ENCODE peak calls at places on chromosome 10, in five cellular contexts. One of them, this sample, is unnamed.

GRCh38 chr10:132169031-132169765 is 17.6 kb upstream of the DPYSL4 start:
- DNase-seq in amniotic stem cell: no peak
- DNase-seq in amygdala: no peak
- DNase-seq in esophagus squamous epithelium: no peak
- DNase-seq in renal cortical epithelial cell: no peak
- DNase-seq in this sample: no peak

GRCh38 chr10:48491422-48492139 is 113.3 kb downstream of the ARHGAP22 start:
- DNase-seq in esophagus squamous epithelium: no peak
- DNase-seq in renal cortical epithelial cell: no peak
- DNase-seq in amniotic stem cell: no peak
- DNase-seq in amygdala: no peak
- DNase-seq in this sample: no peak

GRCh38 chr10:74743401-74743800 is 83.0 kb upstream of the KAT6B start:
- DNase-seq in renal cortical epithelial cell: no peak
- DNase-seq in amniotic stem cell: no peak
- DNase-seq in amygdala: no peak
- DNase-seq in esophagus squamous epithelium: no peak
- DNase-seq in this sample: no peak

GRCh38 chr10:70060389-70060788 is 7.7 kb downstream of the MACROH2A2 start:
- DNase-seq in amygdala: no peak
- DNase-seq in renal cortical epithelial cell: no peak
- DNase-seq in esophagus squamous epithelium: no peak
- DNase-seq in amniotic stem cell: no peak
- DNase-seq in this sample: no peak

GRCh38 chr10:95431900-95432342 is 129.2 kb downstream of the SORBS1 start:
- DNase-seq in amniotic stem cell: no peak
- DNase-seq in renal cortical epithelial cell: peak
- DNase-seq in amygdala: no peak
- DNase-seq in esophagus squamous epithelium: no peak
- DNase-seq in this sample: no peak

GRCh38 chr10:68340358-68341080 is 7.8 kb upstream of the PBLD start:
- DNase-seq in amygdala: no peak
- DNase-seq in amniotic stem cell: no peak
- DNase-seq in renal cortical epithelial cell: no peak
- DNase-seq in esophagus squamous epithelium: no peak
- DNase-seq in this sample: no peak

GRCh38 chr10:104274762-104275721 is 6.1 kb downstream of the GSTO2 start:
- DNase-seq in amniotic stem cell: no peak
- DNase-seq in amygdala: peak
- DNase-seq in renal cortical epithelial cell: peak
- DNase-seq in esophagus squamous epithelium: no peak
- DNase-seq in this sample: no peak

GRCh38 chr10:97081621-97082235 is 104.0 kb downstream of the SLIT1 start:
- DNase-seq in renal cortical epithelial cell: peak
- DNase-seq in amygdala: no peak
- DNase-seq in esophagus squamous epithelium: no peak
- DNase-seq in amniotic stem cell: no peak
- DNase-seq in this sample: peak

GRCh38 chr10:44245601-44245938 is 139.3 kb downstream of the CXCL12 start:
- DNase-seq in esophagus squamous epithelium: no peak
- DNase-seq in renal cortical epithelial cell: peak
- DNase-seq in amniotic stem cell: no peak
- DNase-seq in amygdala: no peak
- DNase-seq in this sample: no peak

GRCh38 chr10:19250542-19250941 is 201.9 kb downstream of the MALRD1 start:
- DNase-seq in esophagus squamous epithelium: no peak
- DNase-seq in amygdala: no peak
- DNase-seq in renal cortical epithelial cell: no peak
- DNase-seq in amniotic stem cell: no peak
- DNase-seq in this sample: no peak

GRCh38 chr10:78737883-78738282 is 330.9 kb upstream of the ZMIZ1 start:
- DNase-seq in amniotic stem cell: no peak
- DNase-seq in esophagus squamous epithelium: no peak
- DNase-seq in amygdala: no peak
- DNase-seq in renal cortical epithelial cell: no peak
- DNase-seq in this sample: no peak

GRCh38 chr10:63064706-63065105 is 68.4 kb upstream of the NRBF2 start:
- DNase-seq in esophagus squamous epithelium: no peak
- DNase-seq in amniotic stem cell: no peak
- DNase-seq in amygdala: no peak
- DNase-seq in renal cortical epithelial cell: no peak
- DNase-seq in this sample: no peak

GRCh38 chr10:77201135-77202111 is 436.2 kb downstream of the KCNMA1 start:
- DNase-seq in esophagus squamous epithelium: no peak
- DNase-seq in amygdala: no peak
- DNase-seq in amniotic stem cell: no peak
- DNase-seq in renal cortical epithelial cell: no peak
- DNase-seq in this sample: no peak

GRCh38 chr10:7649673-7650330 is 17.0 kb downstream of the ITIH5 start:
- DNase-seq in esophagus squamous epithelium: no peak
- DNase-seq in amygdala: no peak
- DNase-seq in renal cortical epithelial cell: no peak
- DNase-seq in amniotic stem cell: no peak
- DNase-seq in this sample: no peak

GRCh38 chr10:71076473-71077142 is 135.8 kb upstream of the UNC5B start:
- DNase-seq in amygdala: no peak
- DNase-seq in esophagus squamous epithelium: no peak
- DNase-seq in renal cortical epithelial cell: no peak
- DNase-seq in amniotic stem cell: no peak
- DNase-seq in this sample: peak

GRCh38 chr10:113047605-113047962 is 97.5 kb downstream of the TCF7L2 start:
- DNase-seq in renal cortical epithelial cell: peak
- DNase-seq in amniotic stem cell: no peak
- DNase-seq in amygdala: no peak
- DNase-seq in esophagus squamous epithelium: no peak
- DNase-seq in this sample: no peak

GRCh38 chr10:97016728-97017473 is 168.9 kb downstream of the SLIT1 start:
- DNase-seq in amniotic stem cell: no peak
- DNase-seq in esophagus squamous epithelium: no peak
- DNase-seq in renal cortical epithelial cell: no peak
- DNase-seq in amygdala: no peak
- DNase-seq in this sample: no peak

GRCh38 chr10:121914661-121915060 is 13.2 kb downstream of the ATE1 start:
- DNase-seq in renal cortical epithelial cell: no peak
- DNase-seq in esophagus squamous epithelium: no peak
- DNase-seq in amniotic stem cell: no peak
- DNase-seq in amygdala: no peak
- DNase-seq in this sample: no peak

GRCh38 chr10:76946268-76946667 is 691.3 kb downstream of the KCNMA1 start:
- DNase-seq in amniotic stem cell: no peak
- DNase-seq in amygdala: no peak
- DNase-seq in renal cortical epithelial cell: peak
- DNase-seq in esophagus squamous epithelium: no peak
- DNase-seq in this sample: no peak

GRCh38 chr10:131127122-131127589 is 184.4 kb downstream of the TCERG1L start:
- DNase-seq in renal cortical epithelial cell: no peak
- DNase-seq in amygdala: no peak
- DNase-seq in esophagus squamous epithelium: no peak
- DNase-seq in amniotic stem cell: no peak
- DNase-seq in this sample: no peak

GRCh38 chr10:4770766-4771553 is 55.0 kb upstream of the AKR1E2 start:
- DNase-seq in esophagus squamous epithelium: no peak
- DNase-seq in renal cortical epithelial cell: peak
- DNase-seq in amygdala: no peak
- DNase-seq in amniotic stem cell: peak
- DNase-seq in this sample: peak

GRCh38 chr10:130654726-130655125 is 518.5 kb downstream of the GLRX3 start:
- DNase-seq in esophagus squamous epithelium: no peak
- DNase-seq in amniotic stem cell: no peak
- DNase-seq in amygdala: no peak
- DNase-seq in renal cortical epithelial cell: no peak
- DNase-seq in this sample: no peak

GRCh38 chr10:91796332-91797076 is 1.7 kb upstream of the TNKS2 start:
- DNase-seq in renal cortical epithelial cell: peak
- DNase-seq in amygdala: peak
- DNase-seq in amniotic stem cell: no peak
- DNase-seq in esophagus squamous epithelium: no peak
- DNase-seq in this sample: no peak

GRCh38 chr10:43076876-43077420 is at the start of gene RET:
- DNase-seq in renal cortical epithelial cell: no peak
- DNase-seq in amygdala: no peak
- DNase-seq in amniotic stem cell: no peak
- DNase-seq in esophagus squamous epithelium: no peak
- DNase-seq in this sample: no peak

This sample was measured in SJSA1.